ENCODE peak calls at places on chromosomes 3 and 15, in four cellular contexts. One of them, this sample, is unnamed.

GRCh38 chr3:37210230-37210629 is 35.8 kb upstream of the LRRFIP2 start:
- DNase-seq in upper lobe of right lung: no peak
- DNase-seq in tibial artery: no peak
- DNase-seq in fibroblast of lung: no peak
- DNase-seq in this sample: no peak

GRCh38 chr3:5583920-5584319 is 396.4 kb downstream of the EDEM1 start:
- DNase-seq in fibroblast of lung: no peak
- DNase-seq in tibial artery: no peak
- DNase-seq in upper lobe of right lung: no peak
- DNase-seq in this sample: no peak

GRCh38 chr3:16180737-16181134 is 6.3 kb downstream of the GALNT15 start:
- DNase-seq in fibroblast of lung: no peak
- DNase-seq in upper lobe of right lung: no peak
- DNase-seq in tibial artery: no peak
- DNase-seq in this sample: no peak

GRCh38 chr3:13565581-13566461 is 16.9 kb downstream of the FBLN2 start:
- DNase-seq in fibroblast of lung: no peak
- DNase-seq in tibial artery: no peak
- DNase-seq in upper lobe of right lung: no peak
- DNase-seq in this sample: no peak

GRCh38 chr3:108125550-108126071 is 34.8 kb upstream of the CD47 start:
- DNase-seq in fibroblast of lung: no peak
- DNase-seq in tibial artery: no peak
- DNase-seq in upper lobe of right lung: no peak
- DNase-seq in this sample: no peak

GRCh38 chr3:194723846-194724618 is 38.3 kb downstream of the FAM43A start:
- DNase-seq in tibial artery: no peak
- DNase-seq in fibroblast of lung: no peak
- DNase-seq in upper lobe of right lung: no peak
- DNase-seq in this sample: no peak

GRCh38 chr3:17023006-17023664 is 138.4 kb downstream of the PLCL2 start:
- DNase-seq in tibial artery: no peak
- DNase-seq in fibroblast of lung: no peak
- DNase-seq in upper lobe of right lung: no peak
- DNase-seq in this sample: no peak

GRCh38 chr3:41502461-41502860 is 303.2 kb downstream of the CTNNB1 start:
- DNase-seq in fibroblast of lung: peak
- DNase-seq in tibial artery: no peak
- DNase-seq in upper lobe of right lung: no peak
- DNase-seq in this sample: no peak

GRCh38 chr3:55742027-55742710 is 255.1 kb upstream of the WNT5A start:
- DNase-seq in fibroblast of lung: no peak
- DNase-seq in upper lobe of right lung: no peak
- DNase-seq in tibial artery: no peak
- DNase-seq in this sample: no peak

GRCh38 chr3:194278186-194278845 is 72.8 kb downstream of the CPN2 start:
- DNase-seq in upper lobe of right lung: peak
- DNase-seq in tibial artery: peak
- DNase-seq in fibroblast of lung: no peak
- DNase-seq in this sample: no peak

GRCh38 chr15:35956066-35956465 is 410.1 kb upstream of the DPH6 start:
- DNase-seq in upper lobe of right lung: no peak
- DNase-seq in fibroblast of lung: no peak
- DNase-seq in tibial artery: no peak
- DNase-seq in this sample: no peak

GRCh38 chr3:139202226-139202958 is 141.4 kb upstream of the MRPS22 start:
- DNase-seq in upper lobe of right lung: no peak
- DNase-seq in tibial artery: no peak
- DNase-seq in fibroblast of lung: no peak
- DNase-seq in this sample: no peak

GRCh38 chr3:125163739-125164601 is 48.6 kb downstream of the SLC12A8 start:
- DNase-seq in fibroblast of lung: peak
- DNase-seq in tibial artery: no peak
- DNase-seq in upper lobe of right lung: peak
- DNase-seq in this sample: no peak

GRCh38 chr15:71443538-71443937 is 328.3 kb downstream of the THSD4 start:
- DNase-seq in tibial artery: no peak
- DNase-seq in upper lobe of right lung: peak
- DNase-seq in fibroblast of lung: peak
- DNase-seq in this sample: peak

GRCh38 chr3:78785004-78785403 is 982.8 kb downstream of the ROBO1 start:
- DNase-seq in fibroblast of lung: no peak
- DNase-seq in upper lobe of right lung: no peak
- DNase-seq in tibial artery: no peak
- DNase-seq in this sample: no peak

GRCh38 chr15:66849393-66849745 is 147.3 kb downstream of the SMAD6 start:
- DNase-seq in upper lobe of right lung: no peak
- DNase-seq in tibial artery: no peak
- DNase-seq in fibroblast of lung: no peak
- DNase-seq in this sample: no peak

GRCh38 chr3:24181256-24181655 is 236.2 kb downstream of the NR1D2 start:
- DNase-seq in tibial artery: no peak
- DNase-seq in upper lobe of right lung: no peak
- DNase-seq in fibroblast of lung: no peak
- DNase-seq in this sample: no peak

GRCh38 chr3:24184528-24185176 is 239.6 kb downstream of the NR1D2 start:
- DNase-seq in tibial artery: no peak
- DNase-seq in fibroblast of lung: no peak
- DNase-seq in upper lobe of right lung: no peak
- DNase-seq in this sample: no peak

GRCh38 chr3:24180616-24181015 is 235.5 kb downstream of the NR1D2 start:
- DNase-seq in upper lobe of right lung: no peak
- DNase-seq in tibial artery: no peak
- DNase-seq in fibroblast of lung: no peak
- DNase-seq in this sample: no peak

GRCh38 chr3:24182756-24183155 is 237.7 kb downstream of the NR1D2 start:
- DNase-seq in fibroblast of lung: no peak
- DNase-seq in upper lobe of right lung: no peak
- DNase-seq in tibial artery: no peak
- DNase-seq in this sample: no peak

GRCh38 chr3:24185738-24186384 is 240.8 kb downstream of the NR1D2 start:
- DNase-seq in tibial artery: no peak
- DNase-seq in fibroblast of lung: peak
- DNase-seq in upper lobe of right lung: no peak
- DNase-seq in this sample: peak
- H3K27ac ChIP-seq in tibial artery: peak
- H3K27ac ChIP-seq in fibroblast of lung: no peak
- H3K27ac ChIP-seq in upper lobe of right lung: no peak
- H3K27ac ChIP-seq in this sample: peak

DNA sequence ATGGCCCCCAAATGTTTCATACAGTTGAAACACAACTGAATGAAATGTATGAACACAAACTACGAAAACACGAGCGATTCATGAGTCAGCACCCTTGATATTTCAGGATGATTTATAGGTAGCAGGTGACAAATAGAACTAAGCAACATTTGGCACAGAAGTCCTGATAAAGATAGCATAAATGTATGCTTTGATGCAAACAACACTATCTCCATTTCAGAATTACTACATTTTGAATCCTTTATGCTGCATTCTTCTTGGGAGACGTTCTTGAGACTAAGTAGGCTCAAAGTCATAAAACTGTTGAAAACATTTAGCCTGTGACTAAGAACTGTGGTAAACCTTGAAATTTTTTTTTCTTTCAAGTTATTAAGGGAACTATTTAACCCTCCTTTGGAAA is 200.3 kb upstream of the ICE2 start:
- DNase-seq in fibroblast of lung: peak
- DNase-seq in tibial artery: no peak
- DNase-seq in upper lobe of right lung: no peak
- DNase-seq in this sample: no peak
- H3K4me3 ChIP-seq in fibroblast of lung: no peak
- H3K4me3 ChIP-seq in tibial artery: no peak
- H3K4me3 ChIP-seq in upper lobe of right lung: no peak
- H3K4me3 ChIP-seq in this sample: no peak

DNA sequence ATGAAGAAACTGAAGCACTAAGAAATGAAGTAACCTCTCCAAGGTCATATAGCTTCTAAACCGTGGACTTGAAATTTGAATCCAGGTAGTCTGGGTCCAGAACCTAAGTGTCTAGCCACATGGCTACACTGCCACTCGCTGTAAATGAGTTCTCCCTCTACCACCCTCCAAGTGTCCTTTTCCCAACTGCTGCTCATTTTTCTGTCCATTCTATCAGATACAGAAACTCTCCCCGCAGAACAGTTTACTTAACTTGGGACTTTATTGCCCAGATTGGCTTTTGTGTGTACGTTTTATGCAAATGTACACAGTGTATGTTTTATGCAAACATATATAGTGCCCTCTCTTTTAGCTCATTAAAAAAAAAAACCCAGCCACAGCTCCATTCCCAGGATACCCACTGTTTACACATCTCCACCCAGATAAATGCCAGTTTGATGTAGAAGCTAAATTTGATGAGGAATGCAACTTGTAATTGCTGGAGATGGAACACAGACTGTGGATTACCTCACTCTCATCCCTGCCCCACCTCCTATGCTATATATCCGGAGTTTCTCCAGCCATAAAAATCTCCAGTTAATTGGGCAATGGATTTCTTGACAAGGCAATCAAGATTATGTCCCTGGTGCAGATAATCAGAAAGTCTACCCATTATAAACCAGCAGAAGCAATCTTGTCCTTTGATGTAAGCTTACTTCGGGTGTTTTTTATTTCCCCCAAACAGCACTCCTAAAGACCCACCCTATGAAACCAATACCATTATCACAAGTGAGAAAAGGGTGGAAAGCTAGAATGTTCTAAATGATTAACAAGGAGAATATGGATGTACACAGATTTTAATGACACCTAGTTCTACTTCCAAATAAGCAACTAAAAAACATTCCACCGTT is 42.0 kb downstream of the THBS1 start:
- DNase-seq in tibial artery: no peak
- DNase-seq in fibroblast of lung: no peak
- DNase-seq in upper lobe of right lung: no peak
- DNase-seq in this sample: no peak
- H3K27ac ChIP-seq in tibial artery: no peak
- H3K27ac ChIP-seq in fibroblast of lung: no peak
- H3K27ac ChIP-seq in upper lobe of right lung: no peak
- H3K27ac ChIP-seq in this sample: no peak

GRCh38 chr3:129533406-129533805 is 5.0 kb downstream of the RHO start:
- DNase-seq in upper lobe of right lung: no peak
- DNase-seq in fibroblast of lung: no peak
- DNase-seq in tibial artery: no peak
- DNase-seq in this sample: no peak
- H3K4me3 ChIP-seq in upper lobe of right lung: no peak
- H3K4me3 ChIP-seq in fibroblast of lung: no peak
- H3K4me3 ChIP-seq in tibial artery: no peak
- H3K4me3 ChIP-seq in this sample: no peak

GRCh38 chr3:71503525-71504249 is 79.8 kb downstream of the FOXP1 start:
- DNase-seq in upper lobe of right lung: no peak
- DNase-seq in tibial artery: no peak
- DNase-seq in fibroblast of lung: peak
- DNase-seq in this sample: no peak
- H3K27ac ChIP-seq in upper lobe of right lung: no peak
- H3K27ac ChIP-seq in tibial artery: no peak
- H3K27ac ChIP-seq in fibroblast of lung: peak
- H3K27ac ChIP-seq in this sample: no peak